ENCODE peak calls at places on chromosomes 11 and 22, in six cellular contexts. R is CD4-positive, alpha-beta memory T cell; V is substantia nigra; M is Ammon's horn; T is brain pericyte; Y is T1000. L is an unnamed sample.

GRCh38 chr22:29773233-29773632 is 6.1 kb downstream of the UQCR10 start:
- DNase-seq in M (no peak), V (no peak), R (no peak), T (no peak), Y (no peak), L (no peak)

GRCh38 chr11:70578371-70578770 is 180.0 kb downstream of the CTTN start:
- DNase-seq in Y (no peak), T (no peak), V (no peak), R (no peak), M (no peak), L (no peak)

GRCh38 chr22:48393041-48393370 is 1434.7 kb downstream of the BRD1 start:
- DNase-seq in R (no peak), T (no peak), Y (no peak), M (no peak), V (no peak), L (no peak)

GRCh38 chr11:122207505-122207904 is 91.5 kb upstream of the BLID start:
- DNase-seq in T (peak; percentile 79), R (no peak), Y (no peak), V (no peak), M (no peak), L (no peak)

GRCh38 chr22:25148149-25148691 is 51.4 kb upstream of the CRYBB3 start:
- DNase-seq in M (no peak), R (no peak), Y (no peak), V (no peak), T (no peak), L (peak; percentile 70)

GRCh38 chr11:12008790-12009616 is 577 bp upstream of the DKK3 start:
- DNase-seq in Y (peak; percentile 52), R (no peak), T (no peak), M (peak; percentile 51), V (peak; percentile 50), L (no peak)

GRCh38 chr11:124446926-124447325 is 1.4 kb upstream of the OR8B8 start:
- DNase-seq in R (no peak), V (no peak), M (no peak), Y (no peak), T (no peak), L (peak; percentile 92)

GRCh38 chr11:94602430-94603372 is 35.5 kb downstream of the PIWIL4 start:
- DNase-seq in V (peak; percentile 74), Y (no peak), T (peak; percentile 39), M (peak; percentile 79), R (peak; percentile 8), L (peak; percentile 50)

GRCh38 chr11:20488352-20488751 is 100.8 kb downstream of the PRMT3 start:
- DNase-seq in M (peak; percentile 55), T (no peak), V (no peak), Y (no peak), R (no peak), L (peak; percentile 45)

GRCh38 chr11:112728716-112729115 is 232.5 kb upstream of the NCAM1 start:
- DNase-seq in V (no peak), M (no peak), R (no peak), T (no peak), Y (no peak), L (no peak)

GRCh38 chr11:62552931-62553838 is 6.6 kb upstream of the AHNAK start:
- DNase-seq in Y (peak; percentile 86), V (peak; percentile 39), R (peak; percentile 82), M (peak; percentile 73), T (no peak), L (peak; percentile 86)

GRCh38 chr11:1671658-1672057 is 25.3 kb upstream of the KRTAP5-6 start:
- DNase-seq in M (no peak), V (no peak), R (no peak), Y (no peak), T (no peak), L (no peak)

GRCh38 chr11:13329670-13330401 is 52.2 kb downstream of the BMAL1 start:
- DNase-seq in Y (no peak), T (no peak), R (no peak), M (peak; percentile 47), V (no peak), L (no peak)

GRCh38 chr11:134915212-134915611 is 503.2 kb upstream of the B3GAT1 start:
- DNase-seq in Y (no peak), M (no peak), R (no peak), T (no peak), V (no peak), L (no peak)

GRCh38 chr22:29117799-29118477 is 45.1 kb downstream of the KREMEN1 start:
- DNase-seq in Y (no peak), R (no peak), M (no peak), T (no peak), V (no peak), L (peak; percentile 28)

GRCh38 chr11:109967121-109967520 is 126.1 kb upstream of the ZC3H12C start:
- DNase-seq in T (no peak), V (no peak), R (no peak), M (no peak), Y (no peak), L (no peak)

GRCh38 chr11:28964811-28965210 is 856.6 kb downstream of the METTL15 start:
- DNase-seq in V (no peak), R (no peak), T (no peak), M (no peak), Y (no peak), L (no peak)

GRCh38 chr22:27192135-27192900 is 534.9 kb downstream of the MIAT start:
- DNase-seq in M (no peak), T (no peak), Y (no peak), V (no peak), R (no peak), L (no peak)

GRCh38 chr22:24153353-24153752 is 27.9 kb upstream of the SUSD2 start:
- DNase-seq in Y (no peak), V (no peak), M (no peak), T (no peak), R (peak; percentile 46), L (no peak)

GRCh38 chr11:121535122-121535796 is 82.5 kb upstream of the SORL1-AS1 start:
- DNase-seq in V (no peak), R (no peak), Y (no peak), M (no peak), T (no peak), L (no peak)

GRCh38 chr11:13168281-13168680 is 109.3 kb upstream of the BMAL1 start:
- DNase-seq in V (peak; percentile 12), R (no peak), T (no peak), M (peak; percentile 24), Y (no peak), L (no peak)

GRCh38 chr22:46614070-46614931 is 5.9 kb upstream of the GRAMD4 start:
- DNase-seq in V (no peak), M (no peak), T (no peak), R (peak; percentile 88), Y (no peak), L (no peak)

GRCh38 chr11:3840289-3840869 is 380 bp downstream of the RHOG start:
- DNase-seq in M (no peak), V (no peak), Y (no peak), T (no peak), R (peak; percentile 43), L (peak; percentile 71)

GRCh38 chr22:37953062-37953436 is 352 bp downstream of the C22orf23 start:
- DNase-seq in R (no peak), M (no peak), V (no peak), Y (no peak), T (no peak), L (no peak)

GRCh38 chr11:45964911-45965389 is 42.5 kb downstream of the LARGE2 start:
- DNase-seq in R (peak; percentile 65), Y (peak; percentile 36), M (peak; percentile 93), T (peak; percentile 27), V (peak; percentile 38), L (peak; percentile 91)